ENCODE peak calls at places on chromosomes 11 and 22, in eight cellular contexts. One of them, this sample, is unnamed.

GRCh38 chr11:66856496-66857233 is at the start of gene LRFN4:
- DNase-seq in thoracic aorta: no peak
- DNase-seq in neural progenitor cell: peak
- DNase-seq in AG04449: no peak
- DNase-seq in BE2C: peak
- DNase-seq in right atrium auricular region: no peak
- DNase-seq in HFF-Myc: no peak
- DNase-seq in dorsolateral prefrontal cortex: peak
- DNase-seq in this sample: no peak

GRCh38 chr22:37068859-37069258 is 17.3 kb downstream of the KCTD17 start:
- DNase-seq in thoracic aorta: no peak
- DNase-seq in neural progenitor cell: peak
- DNase-seq in AG04449: no peak
- DNase-seq in BE2C: no peak
- DNase-seq in right atrium auricular region: no peak
- DNase-seq in HFF-Myc: no peak
- DNase-seq in dorsolateral prefrontal cortex: no peak
- DNase-seq in this sample: no peak

GRCh38 chr11:103610435-103610834 is 426.0 kb upstream of the DDI1 start:
- DNase-seq in thoracic aorta: no peak
- DNase-seq in neural progenitor cell: no peak
- DNase-seq in AG04449: no peak
- DNase-seq in BE2C: no peak
- DNase-seq in right atrium auricular region: no peak
- DNase-seq in HFF-Myc: no peak
- DNase-seq in dorsolateral prefrontal cortex: no peak
- DNase-seq in this sample: no peak

GRCh38 chr11:103959279-103959930 is 77.0 kb upstream of the DDI1 start:
- DNase-seq in thoracic aorta: no peak
- DNase-seq in neural progenitor cell: no peak
- DNase-seq in AG04449: no peak
- DNase-seq in BE2C: no peak
- DNase-seq in right atrium auricular region: no peak
- DNase-seq in HFF-Myc: no peak
- DNase-seq in dorsolateral prefrontal cortex: no peak
- DNase-seq in this sample: no peak

GRCh38 chr11:1006762-1007161 is 29.8 kb downstream of the MUC6 start:
- DNase-seq in thoracic aorta: no peak
- DNase-seq in neural progenitor cell: no peak
- DNase-seq in AG04449: no peak
- DNase-seq in BE2C: no peak
- DNase-seq in right atrium auricular region: no peak
- DNase-seq in HFF-Myc: no peak
- DNase-seq in dorsolateral prefrontal cortex: no peak
- DNase-seq in this sample: no peak

GRCh38 chr22:49136816-49137180 is 690.9 kb downstream of the BRD1 start:
- DNase-seq in thoracic aorta: no peak
- DNase-seq in neural progenitor cell: no peak
- DNase-seq in AG04449: no peak
- DNase-seq in BE2C: no peak
- DNase-seq in right atrium auricular region: no peak
- DNase-seq in HFF-Myc: no peak
- DNase-seq in dorsolateral prefrontal cortex: peak
- DNase-seq in this sample: no peak

GRCh38 chr11:83079820-83080219 is 8.1 kb upstream of the RAB30 start:
- DNase-seq in thoracic aorta: no peak
- DNase-seq in neural progenitor cell: no peak
- DNase-seq in AG04449: no peak
- DNase-seq in BE2C: no peak
- DNase-seq in right atrium auricular region: no peak
- DNase-seq in HFF-Myc: no peak
- DNase-seq in dorsolateral prefrontal cortex: no peak
- DNase-seq in this sample: no peak

GRCh38 chr11:108551653-108552462 is 41.7 kb downstream of the EXPH5 start:
- DNase-seq in thoracic aorta: no peak
- DNase-seq in neural progenitor cell: peak
- DNase-seq in AG04449: no peak
- DNase-seq in BE2C: no peak
- DNase-seq in right atrium auricular region: no peak
- DNase-seq in HFF-Myc: peak
- DNase-seq in dorsolateral prefrontal cortex: no peak
- DNase-seq in this sample: peak

DNA sequence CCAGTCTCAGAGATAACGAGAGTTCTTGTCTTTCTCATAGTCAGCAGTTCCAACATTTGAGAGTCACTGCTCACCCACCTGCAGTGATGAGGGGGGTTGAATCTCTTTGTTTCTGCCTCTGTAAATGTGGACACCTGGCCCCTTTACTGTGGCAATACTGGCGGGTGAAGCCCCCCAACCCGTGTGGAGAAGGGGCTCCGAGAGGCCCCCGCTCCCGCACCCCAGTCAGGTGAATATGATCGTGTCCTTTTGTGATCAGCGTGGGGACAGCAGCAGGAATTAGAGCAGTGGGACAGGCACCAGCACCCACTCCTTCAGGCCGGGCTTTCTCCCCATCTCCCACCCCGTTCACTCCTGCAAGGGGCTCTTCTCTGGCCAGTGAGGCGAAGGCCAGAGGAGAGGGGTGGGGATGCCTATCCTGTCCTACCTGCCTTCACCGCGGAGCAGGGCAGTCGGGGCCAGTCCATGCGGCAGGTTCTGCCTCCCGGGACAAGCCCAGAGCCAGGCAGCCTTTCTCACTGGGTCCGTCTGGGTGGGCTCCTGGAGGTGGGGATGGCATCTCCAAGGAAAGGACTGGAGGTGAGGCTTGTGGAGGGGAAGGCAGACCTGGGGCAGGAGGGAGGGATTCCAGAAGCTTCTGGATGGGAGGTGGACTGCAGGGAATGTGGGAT is 12.7 kb upstream of the CELSR1 start:
- DNase-seq in thoracic aorta: no peak
- DNase-seq in neural progenitor cell: no peak
- DNase-seq in AG04449: no peak
- DNase-seq in BE2C: no peak
- DNase-seq in right atrium auricular region: no peak
- DNase-seq in HFF-Myc: no peak
- DNase-seq in dorsolateral prefrontal cortex: no peak
- DNase-seq in this sample: no peak
- H3K4me3 ChIP-seq in thoracic aorta: no peak
- H3K4me3 ChIP-seq in neural progenitor cell: no peak
- H3K4me3 ChIP-seq in AG04449: no peak
- H3K4me3 ChIP-seq in BE2C: no peak
- H3K4me3 ChIP-seq in right atrium auricular region: no peak
- H3K4me3 ChIP-seq in HFF-Myc: no peak
- H3K4me3 ChIP-seq in dorsolateral prefrontal cortex: no peak
- H3K4me3 ChIP-seq in this sample: no peak

DNA sequence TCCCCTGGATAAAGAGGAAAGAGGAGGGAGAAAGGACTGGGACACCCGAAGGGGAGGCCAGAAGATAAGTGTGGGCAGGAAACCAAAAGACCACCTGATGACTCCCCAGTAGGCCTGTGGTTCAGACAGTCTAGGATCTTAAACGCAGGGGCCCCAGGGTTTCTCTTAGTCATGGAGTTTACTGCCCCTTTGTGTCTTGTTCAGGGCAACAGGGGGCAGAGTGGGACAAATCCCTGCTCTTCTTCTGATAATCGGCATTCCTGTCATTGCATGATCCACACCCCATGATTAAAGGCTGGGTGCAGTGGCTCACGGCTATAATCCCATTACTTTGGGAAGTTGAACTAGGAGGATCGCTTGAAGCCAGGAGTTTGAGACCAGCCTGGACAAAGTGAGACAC is 4.7 kb upstream of the TMPRSS13 start:
- DNase-seq in thoracic aorta: no peak
- DNase-seq in neural progenitor cell: peak
- DNase-seq in AG04449: no peak
- DNase-seq in BE2C: no peak
- DNase-seq in right atrium auricular region: no peak
- DNase-seq in HFF-Myc: no peak
- DNase-seq in dorsolateral prefrontal cortex: no peak
- DNase-seq in this sample: no peak
- TF ChIP-seq CTCF in thoracic aorta: no peak
- TF ChIP-seq CTCF in neural progenitor cell: peak
- TF ChIP-seq CTCF in AG04449: no peak
- TF ChIP-seq CTCF in BE2C: no peak
- TF ChIP-seq CTCF in right atrium auricular region: no peak
- TF ChIP-seq CTCF in HFF-Myc: no peak
- TF ChIP-seq CTCF in dorsolateral prefrontal cortex: no peak
- TF ChIP-seq CTCF in this sample: no peak

GRCh38 chr11:88508558-88508807 is 170.9 kb upstream of the CTSC start:
- DNase-seq in thoracic aorta: no peak
- DNase-seq in neural progenitor cell: no peak
- DNase-seq in AG04449: no peak
- DNase-seq in BE2C: no peak
- DNase-seq in right atrium auricular region: no peak
- DNase-seq in HFF-Myc: no peak
- DNase-seq in dorsolateral prefrontal cortex: no peak
- DNase-seq in this sample: no peak
- H3K4me3 ChIP-seq in thoracic aorta: peak
- H3K4me3 ChIP-seq in neural progenitor cell: peak
- H3K4me3 ChIP-seq in AG04449: peak
- H3K4me3 ChIP-seq in BE2C: no peak
- H3K4me3 ChIP-seq in right atrium auricular region: peak
- H3K4me3 ChIP-seq in HFF-Myc: peak
- H3K4me3 ChIP-seq in dorsolateral prefrontal cortex: no peak
- H3K4me3 ChIP-seq in this sample: no peak

DNA sequence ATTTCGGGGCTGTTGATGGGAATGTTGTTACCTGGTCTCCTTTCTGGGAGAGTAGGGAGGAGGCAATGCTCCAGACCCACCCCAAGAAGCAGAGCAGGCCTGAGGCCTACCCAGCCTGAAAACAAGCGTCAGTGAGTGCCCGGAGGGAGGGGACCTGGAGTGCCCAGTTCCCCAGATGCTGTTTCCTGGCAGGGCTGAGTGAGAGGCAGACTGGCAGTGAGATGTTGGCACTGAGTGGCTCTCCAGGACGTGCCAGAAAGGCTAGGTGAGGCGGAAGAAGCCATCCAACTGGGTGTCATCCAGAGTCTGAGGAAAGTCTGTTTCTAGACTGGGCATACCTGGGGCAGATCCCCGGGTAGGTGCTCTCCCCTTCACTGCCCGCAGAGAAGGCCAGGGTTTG is 1.3 kb downstream of the POU2F3 start:
- DNase-seq in thoracic aorta: no peak
- DNase-seq in neural progenitor cell: no peak
- DNase-seq in AG04449: no peak
- DNase-seq in BE2C: no peak
- DNase-seq in right atrium auricular region: no peak
- DNase-seq in HFF-Myc: no peak
- DNase-seq in dorsolateral prefrontal cortex: no peak
- DNase-seq in this sample: no peak
- TF ChIP-seq CTCF in thoracic aorta: no peak
- TF ChIP-seq CTCF in neural progenitor cell: no peak
- TF ChIP-seq CTCF in AG04449: no peak
- TF ChIP-seq CTCF in BE2C: no peak
- TF ChIP-seq CTCF in right atrium auricular region: no peak
- TF ChIP-seq CTCF in HFF-Myc: no peak
- TF ChIP-seq CTCF in dorsolateral prefrontal cortex: no peak
- TF ChIP-seq CTCF in this sample: no peak

GRCh38 chr11:64638017-64638664 is 47.1 kb downstream of the SLC22A12 start:
- DNase-seq in thoracic aorta: no peak
- DNase-seq in neural progenitor cell: peak
- DNase-seq in AG04449: no peak
- DNase-seq in BE2C: peak
- DNase-seq in right atrium auricular region: no peak
- DNase-seq in HFF-Myc: no peak
- DNase-seq in dorsolateral prefrontal cortex: no peak
- DNase-seq in this sample: no peak
- H3K4me3 ChIP-seq in thoracic aorta: peak
- H3K4me3 ChIP-seq in neural progenitor cell: peak
- H3K4me3 ChIP-seq in AG04449: no peak
- H3K4me3 ChIP-seq in BE2C: peak
- H3K4me3 ChIP-seq in right atrium auricular region: peak
- H3K4me3 ChIP-seq in HFF-Myc: no peak
- H3K4me3 ChIP-seq in dorsolateral prefrontal cortex: peak
- H3K4me3 ChIP-seq in this sample: no peak

DNA sequence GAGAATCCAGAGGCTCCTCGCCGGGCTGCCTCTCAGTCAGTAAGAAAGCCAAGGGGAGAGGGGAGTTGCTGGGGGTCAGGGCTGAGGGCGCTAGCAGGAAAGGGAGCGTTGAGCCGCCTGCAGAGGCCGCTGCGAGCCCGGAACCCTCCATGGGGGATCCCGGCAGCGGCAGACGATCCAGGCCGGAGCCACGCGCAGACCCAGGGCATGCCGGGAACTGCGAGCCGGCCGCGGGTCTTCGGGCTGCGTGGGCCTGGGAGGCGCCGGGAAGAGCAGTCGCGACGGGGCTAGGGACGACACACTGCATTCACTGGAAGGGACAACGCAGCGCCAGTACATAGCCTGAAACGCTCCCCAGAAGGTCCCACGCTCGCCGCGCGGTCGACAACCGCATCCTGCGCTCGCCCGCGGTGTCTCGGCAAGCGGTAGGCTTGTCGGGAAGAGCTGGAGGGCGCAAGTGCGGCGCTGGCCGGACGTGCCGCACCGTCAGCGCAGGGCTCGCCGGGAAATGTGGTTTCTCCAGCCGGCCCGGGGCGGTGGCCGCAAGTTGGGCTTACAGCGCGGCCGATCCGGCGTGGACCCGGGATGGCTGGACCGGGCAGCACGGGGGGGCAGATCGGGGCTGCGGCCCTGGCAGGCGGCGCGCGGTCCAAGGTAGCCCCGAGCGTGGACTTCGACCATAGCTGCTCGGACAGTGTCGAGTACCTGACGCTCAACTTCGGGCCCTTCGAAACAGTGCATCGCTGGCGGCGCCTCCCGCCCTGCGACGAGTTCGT is at the start of gene LZTR1:
- DNase-seq in thoracic aorta: no peak
- DNase-seq in neural progenitor cell: peak
- DNase-seq in AG04449: no peak
- DNase-seq in BE2C: peak
- DNase-seq in right atrium auricular region: peak
- DNase-seq in HFF-Myc: no peak
- DNase-seq in dorsolateral prefrontal cortex: peak
- DNase-seq in this sample: no peak
- TF ChIP-seq CTCF in thoracic aorta: peak
- TF ChIP-seq CTCF in neural progenitor cell: peak
- TF ChIP-seq CTCF in AG04449: peak
- TF ChIP-seq CTCF in BE2C: peak
- TF ChIP-seq CTCF in right atrium auricular region: peak
- TF ChIP-seq CTCF in HFF-Myc: peak
- TF ChIP-seq CTCF in dorsolateral prefrontal cortex: peak
- TF ChIP-seq CTCF in this sample: peak

DNA sequence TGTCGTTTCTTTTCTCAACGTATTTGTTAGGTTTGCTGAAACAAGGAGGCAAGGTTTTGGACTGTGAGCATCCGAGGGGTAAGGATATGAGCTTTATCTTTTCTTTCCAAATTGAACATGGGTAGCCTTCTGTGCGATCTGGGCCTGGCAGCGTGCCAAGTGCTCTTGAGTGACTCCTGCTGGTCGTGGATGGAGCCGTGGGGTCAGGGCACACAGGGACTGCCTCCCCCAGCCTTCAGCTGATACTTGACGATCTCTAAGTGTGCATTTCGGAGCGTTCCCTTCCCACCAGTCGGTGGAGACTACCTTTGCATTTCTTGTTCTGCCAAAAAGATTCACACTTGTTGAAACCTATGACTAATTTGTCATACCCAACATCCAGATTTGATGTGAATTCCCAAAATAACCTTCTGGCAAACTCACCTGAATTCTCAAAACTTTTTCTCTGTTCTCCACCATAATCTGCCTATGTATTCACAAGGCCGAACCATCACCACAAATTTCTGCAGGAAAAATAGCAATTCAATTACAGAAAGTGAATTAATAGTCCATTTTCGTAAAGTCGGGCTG is 40.2 kb upstream of the CLMP start:
- DNase-seq in thoracic aorta: peak
- DNase-seq in neural progenitor cell: peak
- DNase-seq in AG04449: no peak
- DNase-seq in BE2C: peak
- DNase-seq in right atrium auricular region: peak
- DNase-seq in HFF-Myc: no peak
- DNase-seq in dorsolateral prefrontal cortex: peak
- DNase-seq in this sample: no peak
- H3K4me3 ChIP-seq in thoracic aorta: peak
- H3K4me3 ChIP-seq in neural progenitor cell: no peak
- H3K4me3 ChIP-seq in AG04449: no peak
- H3K4me3 ChIP-seq in BE2C: no peak
- H3K4me3 ChIP-seq in right atrium auricular region: no peak
- H3K4me3 ChIP-seq in HFF-Myc: no peak
- H3K4me3 ChIP-seq in dorsolateral prefrontal cortex: no peak
- H3K4me3 ChIP-seq in this sample: no peak